ENCODE peak calls at places on chromosomes 11 and 22, in five cellular contexts. P, S, B, L and X are unnamed samples.

GRCh38 chr11:93017821-93018690 is 48.6 kb downstream of the MTNR1B start:
- DNase-seq in P (peak; percentile 58), S (no peak), B (no peak), L (no peak), X (no peak)

GRCh38 chr22:49088801-49089791 is 738.6 kb downstream of the BRD1 start:
- DNase-seq in P (no peak), S (no peak), B (no peak), L (no peak), X (no peak)

GRCh38 chr22:45548441-45548840 is 45.8 kb downstream of the FBLN1 start:
- DNase-seq in P (no peak), S (no peak), B (no peak), L (no peak), X (no peak)

GRCh38 chr22:17198188-17199130 is 20.8 kb downstream of the ADA2 start:
- DNase-seq in P (peak; percentile 80), S (no peak), B (peak; percentile 74), L (peak; percentile 98), X (no peak)

GRCh38 chr11:75162954-75163353 is 12.0 kb downstream of the SLCO2B1 start:
- DNase-seq in P (no peak), S (no peak), B (no peak), L (no peak), X (no peak)

GRCh38 chr11:128182844-128183243 is 404.5 kb downstream of the ETS1 start:
- DNase-seq in P (no peak), S (no peak), B (no peak), L (peak; percentile 23), X (no peak)

GRCh38 chr11:57937431-57937830 is 86.2 kb upstream of the OR9Q1 start:
- DNase-seq in P (no peak), S (no peak), B (no peak), L (no peak), X (no peak)

GRCh38 chr11:36300651-36301050 is 4.6 kb downstream of the PRR5L start:
- DNase-seq in P (peak; percentile 84), S (peak; percentile 85), B (no peak), L (no peak), X (no peak)

GRCh38 chr11:93905384-93905783 is 55.0 kb upstream of the VSTM5 start:
- DNase-seq in P (no peak), S (no peak), B (no peak), L (no peak), X (no peak)

GRCh38 chr11:133157180-133157579 is 375.1 kb downstream of the OPCML start:
- DNase-seq in P (no peak), S (no peak), B (no peak), L (peak; percentile 68), X (no peak)

GRCh38 chr11:65578134-65578533 is 2.3 kb downstream of the EHBP1L1 start:
- DNase-seq in P (no peak), S (peak; percentile 6), B (no peak), L (no peak), X (no peak)

GRCh38 chr11:44860967-44861828 is 89.5 kb downstream of the TP53I11 start:
- DNase-seq in P (no peak), S (no peak), B (no peak), L (no peak), X (no peak)

GRCh38 chr11:117039897-117040296 is 58.3 kb downstream of the SIK3 start:
- DNase-seq in P (no peak), S (no peak), B (no peak), L (no peak), X (no peak)

GRCh38 chr11:32704775-32705174 is 89.7 kb downstream of the CCDC73 start:
- DNase-seq in P (no peak), S (no peak), B (no peak), L (no peak), X (no peak)

GRCh38 chr11:10029386-10030121 is 264.5 kb downstream of the SBF2 start:
- DNase-seq in P (no peak), S (no peak), B (no peak), L (no peak), X (no peak)

GRCh38 chr11:47464479-47464878 is 15.5 kb upstream of the RAPSN start:
- DNase-seq in P (no peak), S (no peak), B (no peak), L (peak; percentile 80), X (no peak)

GRCh38 chr22:42769574-42770447 is 49.1 kb upstream of the A4GALT start:
- DNase-seq in P (peak; percentile 92), S (peak; percentile 54), B (no peak), L (peak; percentile 1), X (peak; percentile 45)

GRCh38 chr11:69000391-69000790 is 12.7 kb downstream of the MRGPRF start:
- DNase-seq in P (no peak), S (no peak), B (no peak), L (no peak), X (no peak)

GRCh38 chr11:105392546-105392945 is 217.3 kb upstream of the GRIA4 start:
- DNase-seq in P (no peak), S (no peak), B (no peak), L (no peak), X (no peak)

GRCh38 chr11:103241574-103241973 is 132.3 kb downstream of the DYNC2H1 start:
- DNase-seq in P (no peak), S (no peak), B (no peak), L (no peak), X (no peak)

GRCh38 chr11:61969838-61970452 is 2.5 kb upstream of the FTH1 start:
- DNase-seq in P (no peak), S (no peak), B (no peak), L (no peak), X (no peak)

GRCh38 chr11:98979212-98979611 is 41.5 kb upstream of the CNTN5 start:
- DNase-seq in P (no peak), S (no peak), B (no peak), L (peak; percentile 22), X (no peak)

GRCh38 chr11:65329944-65330403 is 3.7 kb upstream of the DPF2 start:
- DNase-seq in P (peak; percentile 97), S (peak; percentile 93), B (peak; percentile 83), L (peak; percentile 97), X (peak; percentile 87)

GRCh38 chr11:48020092-48020755 is 39.9 kb downstream of the PTPRJ start:
- DNase-seq in P (peak; percentile 62), S (peak; percentile 41), B (no peak), L (no peak), X (no peak)

GRCh38 chr22:25061605-25062377 is 109.3 kb downstream of the KIAA1671 start:
- DNase-seq in P (no peak), S (no peak), B (no peak), L (no peak), X (no peak)

GRCh38 chr11:62142921-62143320 is 19.1 kb downstream of the INCENP start:
- DNase-seq in P (peak; percentile 24), S (no peak), B (peak; percentile 67), L (no peak), X (no peak)

GRCh38 chr11:76510060-76511047 is 65.5 kb downstream of the EMSY start:
- DNase-seq in P (no peak), S (no peak), B (no peak), L (peak; percentile 57), X (no peak)

GRCh38 chr11:32118025-32118974 is 27.4 kb downstream of the RCN1 start:
- DNase-seq in P (peak; percentile 69), S (no peak), B (no peak), L (no peak), X (peak; percentile 63)

GRCh38 chr11:11035331-11035730 is 177.5 kb upstream of the ZBED5 start:
- DNase-seq in P (no peak), S (no peak), B (no peak), L (no peak), X (no peak)

GRCh38 chr11:42620796-42621195 is 691.0 kb upstream of the API5 start:
- DNase-seq in P (no peak), S (no peak), B (no peak), L (no peak), X (no peak)

GRCh38 chr11:104771782-104772181 is 126.5 kb downstream of the CASP12 start:
- DNase-seq in P (no peak), S (no peak), B (no peak), L (no peak), X (no peak)

GRCh38 chr11:71481101-71481960 is 28.3 kb downstream of the NADSYN1 start:
- DNase-seq in P (no peak), S (no peak), B (no peak), L (no peak), X (peak; percentile 10)

GRCh38 chr11:76892305-76892704 is 31.6 kb downstream of the ACER3 start:
- DNase-seq in P (no peak), S (no peak), B (no peak), L (no peak), X (no peak)

GRCh38 chr11:44893250-44894216 is 57.1 kb downstream of the TP53I11 start:
- DNase-seq in P (peak; percentile 86), S (no peak), B (no peak), L (peak; percentile 55), X (no peak)

GRCh38 chr22:30822216-30823014 is 127.7 kb downstream of the OSBP2 start:
- DNase-seq in P (no peak), S (no peak), B (no peak), L (peak; percentile 51), X (no peak)

GRCh38 chr11:74950374-74950969 is 1.4 kb downstream of the SPCS2 start:
- DNase-seq in P (no peak), S (no peak), B (no peak), L (no peak), X (no peak)

GRCh38 chr11:89201138-89201537 is 23.5 kb downstream of the TYR start:
- DNase-seq in P (no peak), S (no peak), B (no peak), L (no peak), X (no peak)

GRCh38 chr11:89203814-89204213 is 26.1 kb downstream of the TYR start:
- DNase-seq in P (no peak), S (no peak), B (no peak), L (peak; percentile 6), X (no peak)

GRCh38 chr11:89205378-89205777 is 27.7 kb downstream of the TYR start:
- DNase-seq in P (no peak), S (no peak), B (no peak), L (no peak), X (no peak)
- TF ChIP-seq CTCF in P (no peak), S (no peak), B (no peak), L (peak; percentile 5), X (no peak)

GRCh38 chr11:13205446-13205845 is 72.1 kb upstream of the BMAL1 start:
- DNase-seq in P (no peak), S (no peak), B (no peak), L (no peak), X (no peak)

GRCh38 chr11:13206086-13206640 is 71.4 kb upstream of the BMAL1 start:
- DNase-seq in P (no peak), S (no peak), B (no peak), L (no peak), X (no peak)

GRCh38 chr11:13207665-13208594 is 69.7 kb upstream of the BMAL1 start:
- DNase-seq in P (peak; percentile 62), S (peak; percentile 40), B (no peak), L (no peak), X (peak; percentile 25)

GRCh38 chr11:13208921-13209320 is 68.7 kb upstream of the BMAL1 start:
- DNase-seq in P (no peak), S (no peak), B (no peak), L (no peak), X (no peak)

GRCh38 chr11:13207270-13207664 is 70.3 kb upstream of the BMAL1 start:
- DNase-seq in P (no peak), S (no peak), B (no peak), L (no peak), X (no peak)
- TF ChIP-seq CTCF in P (no peak), S (peak; percentile 23), B (no peak), L (peak; percentile 35), X (no peak)

GRCh38 chr11:101914737-101915426 is at the start of gene CEP126:
- DNase-seq in P (peak; percentile 98), S (peak; percentile 95), B (peak; percentile 95), L (peak; percentile 97), X (peak; percentile 89)
- TF ChIP-seq CTCF in P (peak; percentile 51), S (peak; percentile 60), B (peak; percentile 46), L (peak; percentile 46), X (no peak)

GRCh38 chr22:38881464-38881871 is 9.5 kb upstream of the CBX6 start:
- DNase-seq in P (peak; percentile 92), S (peak; percentile 54), B (no peak), L (no peak), X (no peak)
- TF ChIP-seq CTCF in P (peak; percentile 11), S (no peak), B (no peak), L (no peak), X (no peak)